ENCODE peak calls at places on chromosomes 3 and 15, in six cellular contexts. H is neuronal stem cell, L is IMR-90, N is H1, G is mesenchymal stem cell, I is trophoblast cell. U is an unnamed sample.

GRCh38 chr3:129526121-129526900 is 2.1 kb upstream of the RHO start:
- DNase-seq in N (no peak), L (peak; percentile 8), H (no peak), I (no peak), G (no peak), U (no peak)

GRCh38 chr15:61264986-61265385 is 35.9 kb upstream of the RORA start:
- DNase-seq in H (no peak), N (no peak), G (no peak), I (no peak), L (no peak), U (no peak)

GRCh38 chr3:127193775-127194174 is 844 bp downstream of the PRR23E start:
- DNase-seq in G (no peak), I (no peak), L (no peak), H (no peak), N (no peak), U (no peak)

GRCh38 chr3:64138046-64138445 is 87.2 kb downstream of the PRICKLE2 start:
- DNase-seq in I (no peak), H (no peak), N (no peak), G (no peak), L (no peak), U (no peak)

GRCh38 chr3:177262396-177262795 is 65.1 kb upstream of the TBL1XR1 start:
- DNase-seq in I (no peak), L (peak; percentile 40), G (peak; percentile 18), N (no peak), H (no peak), U (peak; percentile 42)

GRCh38 chr15:92653366-92653765 is 2.2 kb downstream of the FAM174B start:
- DNase-seq in H (no peak), I (no peak), G (no peak), N (no peak), L (no peak), U (no peak)

GRCh38 chr15:33654859-33655258 is 313.4 kb upstream of the CHRM5 start:
- DNase-seq in G (no peak), H (no peak), I (no peak), N (no peak), L (no peak), U (peak; percentile 47)

GRCh38 chr3:131036986-131037385 is 10.3 kb downstream of the NEK11 start:
- DNase-seq in L (no peak), H (no peak), G (no peak), N (no peak), I (peak; percentile 16), U (no peak)

GRCh38 chr15:39504812-39505211 is 76.1 kb upstream of the THBS1 start:
- DNase-seq in I (no peak), L (peak; percentile 91), G (peak; percentile 89), H (no peak), N (no peak), U (no peak)

GRCh38 chr3:119885746-119886530 is 104.0 kb downstream of the NR1I2 start:
- DNase-seq in L (no peak), H (no peak), G (peak; percentile 22), I (no peak), N (no peak), U (no peak)

DNA sequence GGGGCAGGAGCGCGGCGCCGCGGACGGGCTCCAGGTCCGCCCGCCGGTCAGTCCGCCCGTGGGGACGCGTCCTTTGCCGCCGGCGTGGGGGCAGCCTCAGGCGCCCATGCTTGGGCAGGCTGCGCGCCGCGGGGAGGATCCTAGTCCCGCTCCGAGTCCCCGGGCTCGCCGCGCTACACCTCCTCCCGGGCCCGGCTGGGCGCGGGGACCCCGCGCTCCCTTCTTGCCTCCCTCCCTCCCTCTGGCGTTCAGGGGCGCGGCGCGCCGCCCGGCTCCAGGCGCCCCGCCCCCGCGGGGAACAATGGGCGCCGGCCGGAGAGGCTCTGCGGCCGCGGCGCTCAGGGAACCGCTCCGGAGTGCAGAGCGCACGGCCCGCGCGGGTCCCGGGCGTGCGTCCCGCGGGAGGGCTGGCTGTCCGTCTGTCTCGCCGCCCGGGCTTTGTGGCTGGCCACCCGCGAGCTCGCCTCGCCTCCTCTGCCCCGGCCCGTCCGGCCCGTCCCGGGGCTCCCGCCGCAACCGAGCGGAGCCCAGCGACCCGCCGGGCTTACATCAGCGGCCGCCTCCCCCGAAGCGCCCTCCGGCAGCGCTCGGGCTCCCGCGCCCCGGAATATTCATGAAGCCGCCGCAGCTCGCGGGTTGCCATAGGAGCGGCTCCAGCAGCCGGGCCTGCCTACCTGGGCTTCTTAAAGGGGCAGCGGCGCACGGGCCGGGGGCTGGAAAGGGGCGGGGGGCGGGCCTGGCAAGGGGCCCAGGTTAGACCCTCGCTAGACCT is at the start of gene HCN4:
- DNase-seq in L (no peak), N (no peak), I (no peak), H (peak; percentile 72), G (no peak), U (peak; percentile 84)
- H3K4me2 ChIP-seq in L (no peak within 1 kb of the TSS), N (peak within 1 kb of the TSS; percentile 97), I (peak within 1 kb of the TSS; percentile 89), H (peak within 1 kb of the TSS; percentile 89), G (peak within 1 kb of the TSS; percentile 85), U (peak within 1 kb of the TSS; percentile 37)

DNA sequence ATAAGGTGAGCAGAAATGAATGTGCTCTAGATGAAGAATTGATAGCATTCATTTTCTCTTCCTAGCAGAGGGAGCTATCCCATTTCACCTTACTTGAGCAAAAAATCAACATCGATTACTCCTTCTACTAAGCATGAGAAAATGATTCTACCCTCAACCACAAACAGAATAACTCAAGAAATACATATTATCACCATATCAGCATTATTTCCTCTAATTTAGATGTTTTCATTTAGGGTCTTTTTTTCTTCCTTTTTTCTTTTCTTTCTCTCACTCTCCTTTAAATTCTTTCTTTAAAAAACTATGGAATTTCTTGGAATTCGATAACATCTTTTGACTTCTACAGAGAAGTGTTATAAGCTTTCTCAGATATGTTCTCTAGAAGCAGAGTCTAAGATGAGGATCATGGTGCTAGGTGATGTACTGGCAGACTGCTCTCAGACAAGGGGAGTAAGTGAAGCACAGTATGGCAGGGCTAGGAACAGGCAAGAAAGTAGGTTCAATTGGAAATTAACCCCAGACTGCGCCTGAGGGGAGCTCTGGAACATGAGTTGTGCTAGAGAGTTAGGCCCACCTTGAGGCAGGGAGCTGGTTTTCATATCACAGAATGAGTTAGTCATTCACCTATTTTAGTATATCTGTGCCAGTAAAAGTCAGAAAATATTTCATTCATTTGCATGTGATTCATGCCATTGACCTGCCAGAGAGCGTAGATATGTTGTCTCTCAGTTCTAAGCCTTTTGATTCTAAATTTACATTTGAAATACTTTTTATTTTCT is 279.2 kb upstream of the KCNH8 start:
- DNase-seq in N (no peak), G (no peak), H (no peak), I (no peak), L (no peak), U (no peak)
- H3K14ac ChIP-seq in N (no peak overlapping the region), G (no peak overlapping the region), H (no peak overlapping the region), I (no peak overlapping the region), L (no peak overlapping the region), U (no peak overlapping the region)

GRCh38 chr3:164113406-164114332 is 964.6 kb downstream of the SI start:
- DNase-seq in N (no peak), I (no peak), L (no peak), G (no peak), H (no peak), U (no peak)
- H3K23ac ChIP-seq in N (no peak overlapping the region), I (no peak overlapping the region), L (no peak overlapping the region), G (no peak overlapping the region), H (no peak overlapping the region), U (no peak overlapping the region)

DNA sequence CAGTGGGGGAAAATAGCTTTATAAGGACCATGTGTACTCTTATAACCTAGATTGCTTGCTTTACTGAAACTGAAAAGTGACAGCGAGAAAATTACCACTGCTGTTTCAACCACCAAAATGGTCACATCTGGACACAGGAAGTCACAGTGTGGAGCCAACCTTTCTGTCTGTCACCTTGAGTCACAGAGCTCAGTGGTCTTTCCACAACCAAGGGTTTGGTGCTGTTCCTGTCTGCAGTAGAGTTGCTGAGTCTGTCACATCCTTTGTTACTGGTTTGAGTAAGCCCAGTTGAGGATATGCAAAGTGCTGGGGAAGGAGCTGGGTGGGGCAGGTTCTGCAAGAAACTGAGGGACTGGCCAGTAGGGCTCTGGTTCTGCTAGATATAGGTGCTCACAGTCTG is 139.1 kb upstream of the EIF1B start:
- DNase-seq in L (no peak), G (no peak), H (no peak), N (no peak), I (no peak), U (no peak)
- H3K4me2 ChIP-seq in L (no peak overlapping the region), G (no peak overlapping the region), H (no peak overlapping the region), N (no peak overlapping the region), I (no peak overlapping the region), U (no peak overlapping the region)

GRCh38 chr15:42070966-42071350 is 23.4 kb downstream of the PLA2G4D start:
- DNase-seq in L (no peak), I (no peak), N (no peak), H (no peak), G (no peak), U (no peak)

GRCh38 chr15:42072141-42072685 is 22.1 kb downstream of the PLA2G4D start:
- DNase-seq in L (no peak), G (no peak), N (no peak), I (no peak), H (no peak), U (no peak)

GRCh38 chr15:42071717-42072116 is 22.6 kb downstream of the PLA2G4D start:
- DNase-seq in G (no peak), N (no peak), H (no peak), I (no peak), L (no peak), U (no peak)

GRCh38 chr15:42070276-42070965 is 23.9 kb downstream of the PLA2G4D start:
- DNase-seq in N (no peak), H (no peak), I (no peak), G (no peak), L (no peak), U (no peak)

GRCh38 chr15:42073418-42073817 is 20.9 kb downstream of the PLA2G4D start:
- DNase-seq in H (no peak), I (peak; percentile 75), N (no peak), G (no peak), L (no peak), U (no peak)
- H3K14ac ChIP-seq in H (no peak overlapping the region), I (no peak overlapping the region), N (no peak overlapping the region), G (no peak overlapping the region), L (no peak overlapping the region), U (no peak overlapping the region)

DNA sequence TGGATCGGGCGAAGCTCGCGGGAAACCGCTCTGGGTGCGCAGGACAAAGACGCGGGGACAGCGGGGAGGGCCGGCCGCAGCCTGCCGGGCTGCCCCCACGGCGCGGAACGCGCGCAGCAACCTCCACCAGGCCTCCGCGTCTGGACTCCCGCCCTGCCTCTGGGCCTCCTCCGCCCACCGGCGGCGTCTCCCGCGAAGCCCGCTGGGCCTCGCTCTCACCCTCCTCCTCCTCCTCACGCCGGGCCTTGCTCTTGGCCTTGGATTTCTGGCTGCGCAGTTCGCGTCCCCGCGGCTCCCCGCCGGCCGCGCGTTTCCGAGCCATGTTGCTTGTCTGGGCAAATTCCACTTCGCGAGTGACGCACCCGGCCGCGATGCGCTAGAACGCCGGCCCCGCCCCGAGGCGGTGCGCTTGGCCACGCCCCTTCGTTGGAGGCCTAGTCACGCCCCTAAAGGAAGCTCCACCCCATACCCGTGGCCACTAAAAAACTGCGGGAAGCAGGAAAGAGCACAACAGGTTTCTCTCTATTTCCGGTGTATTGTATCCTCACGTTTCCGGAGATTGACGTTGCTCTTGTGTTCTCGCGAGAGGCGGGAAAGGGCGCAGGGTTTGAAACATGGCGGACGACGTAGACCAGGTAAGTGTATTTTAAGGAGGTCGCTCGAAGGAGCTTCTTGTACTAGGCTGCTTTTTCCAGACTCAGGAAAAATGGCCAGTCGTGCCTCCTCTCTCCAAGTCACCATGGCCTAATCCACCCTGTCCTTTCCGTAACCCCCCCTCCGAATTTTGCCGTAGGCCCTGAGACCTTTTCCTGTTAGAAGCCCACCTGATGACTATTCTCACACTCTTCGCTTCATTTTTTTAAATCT is at the start of the genes LSM3 and XPC:
- DNase-seq in G (peak; percentile 99), H (peak; percentile 97), L (peak; percentile 99), I (peak; percentile 97), N (peak; percentile 85), U (peak; percentile 96)
- H3K23ac ChIP-seq in G (peak within 1 kb of the TSS; percentile 75), H (peak within 1 kb of the TSS; percentile 98), L (peak within 1 kb of the TSS; percentile 98), I (no peak within 1 kb of the TSS), N (peak within 1 kb of the TSS; percentile 36), U (no peak within 1 kb of the TSS)